ENCODE peak calls at places on chromosomes 7 and 10, in four cellular contexts. W is stromal cell of bone marrow; S is stimulated activated CD8-positive, alpha-beta memory T cell treated with anti-CD3 and anti-CD28 coated beads, Interleukin-12 subunit alpha, Interleukin-12 subunit beta, amount 100 ng/mL, for 4 hours; Z is activated T-cell treated with anti-CD3 and anti-CD28 coated beads, Interleukin-2, amount 50 U/mL, for 72 hours. J is an unnamed sample.

GRCh38 chr10:132850896-132851295 is 64.9 kb upstream of the NKX6-2 start:
- DNase-seq in W (no peak), S (no peak), Z (no peak), J (no peak)

GRCh38 chr7:1232623-1233327 is at the start of gene UNCX:
- DNase-seq in W (no peak), S (no peak), Z (no peak), J (peak)

GRCh38 chr7:51456471-51457060 is 140.0 kb upstream of the COBL start:
- DNase-seq in W (no peak), S (no peak), Z (no peak), J (no peak)

GRCh38 chr10:28801247-28801646 is 123.9 kb downstream of the BAMBI start:
- DNase-seq in W (no peak), S (no peak), Z (no peak), J (no peak)

GRCh38 chr7:46939558-46939957 is 642.4 kb downstream of the TNS3 start:
- DNase-seq in W (no peak), S (no peak), Z (no peak), J (no peak)

GRCh38 chr7:138825049-138825721 is 27.2 kb upstream of the ATP6V0A4 start:
- DNase-seq in W (no peak), S (no peak), Z (no peak), J (no peak)

GRCh38 chr10:71827828-71828227 is 23.2 kb downstream of the PSAP start:
- DNase-seq in W (no peak), S (no peak), Z (no peak), J (no peak)

GRCh38 chr10:101843032-101843991 is at the start of gene KCNIP2:
- DNase-seq in W (no peak), S (peak), Z (peak), J (peak)

GRCh38 chr10:116780691-116781205 is 38.4 kb upstream of the HSPA12A start:
- DNase-seq in W (no peak), S (no peak), Z (no peak), J (no peak)

GRCh38 chr7:113996405-113996804 is 77.6 kb upstream of the PPP1R3A start:
- DNase-seq in W (no peak), S (no peak), Z (no peak), J (no peak)

GRCh38 chr7:112529486-112529885 is 48.7 kb downstream of the LSMEM1 start:
- DNase-seq in W (no peak), S (no peak), Z (no peak), J (no peak)

GRCh38 chr10:28664369-28664740 is 13.0 kb upstream of the BAMBI start:
- DNase-seq in W (peak), S (no peak), Z (no peak), J (no peak)

GRCh38 chr7:34091330-34091917 is 186.1 kb downstream of the BMPER start:
- DNase-seq in W (no peak), S (no peak), Z (no peak), J (peak)

GRCh38 chr7:30935569-30935877 is 23.9 kb downstream of the AQP1 start:
- DNase-seq in W (no peak), S (no peak), Z (no peak), J (no peak)

GRCh38 chr7:40419832-40420231 is 285.0 kb downstream of the SUGCT start:
- DNase-seq in W (no peak), S (no peak), Z (no peak), J (no peak)

GRCh38 chr7:141550694-141551079 is 523 bp upstream of the AGK start:
- DNase-seq in W (no peak), S (no peak), Z (no peak), J (no peak)

GRCh38 chr7:150735596-150736358 is 1.4 kb upstream of the GIMAP5 start:
- DNase-seq in W (no peak), S (no peak), Z (no peak), J (no peak)

GRCh38 chr10:22453320-22453719 is 108.0 kb downstream of the SPAG6 start:
- DNase-seq in W (no peak), S (no peak), Z (no peak), J (no peak)

GRCh38 chr10:97774811-97775294 is 3.1 kb upstream of the SFRP5 start:
- DNase-seq in W (no peak), S (no peak), Z (no peak), J (no peak)

GRCh38 chr10:89454561-89455347 is 40.4 kb downstream of the IFIT5 start:
- DNase-seq in W (no peak), S (no peak), Z (no peak), J (no peak)

GRCh38 chr7:45182856-45183710 is 25.5 kb downstream of the RAMP3 start:
- DNase-seq in W (no peak), S (no peak), Z (no peak), J (no peak)

J was measured in A673.